ENCODE peak calls at places on chromosome 12, in ten cellular contexts. A is Caco-2; H is testis; C is stimulated activated CD4-positive, alpha-beta T cell treated with anti-CD3 and anti-CD28 coated beads, Interleukin-4, amount 100 ng/mL, for 4 hours; E is anterior cingulate cortex; F is activated T-cell treated with anti-CD3 and anti-CD28 coated beads for 24 hours; M is stromal cell of bone marrow; B is astrocyte of the spinal cord; R is cardiac muscle cell; X is DMS153. I is an unnamed sample.

GRCh38 chr12:25653487-25654175 is 100.5 kb upstream of the LMNTD1 start:
- DNase-seq in H (no peak), B (no peak), F (no peak), E (peak; percentile 27), R (no peak), C (no peak), A (no peak), M (no peak), X (peak; percentile 21), I (no peak)

GRCh38 chr12:131098178-131098981 is 144.7 kb downstream of the ADGRD1 start:
- DNase-seq in R (no peak), E (no peak), B (no peak), C (no peak), H (peak; percentile 6), A (no peak), X (no peak), F (no peak), M (no peak), I (no peak)

GRCh38 chr12:49693931-49694439 is 13.2 kb downstream of the FMNL3 start:
- DNase-seq in X (no peak), M (no peak), C (no peak), R (no peak), A (no peak), E (no peak), B (peak; percentile 10), F (no peak), H (no peak), I (no peak)

GRCh38 chr12:26614217-26614616 is 218.8 kb downstream of the ITPR2 start:
- DNase-seq in E (no peak), X (no peak), R (peak; percentile 27), B (no peak), F (no peak), A (peak; percentile 50), C (peak; percentile 7), H (peak; percentile 29), M (no peak), I (peak; percentile 60)

GRCh38 chr12:9649532-9649940 is 20.0 kb upstream of the CLEC2D start:
- DNase-seq in C (no peak), X (no peak), R (peak; percentile 19), F (peak; percentile 44), A (no peak), M (no peak), H (peak; percentile 26), E (no peak), B (peak; percentile 8), I (peak; percentile 6)

GRCh38 chr12:53208877-53209463 is 1.9 kb upstream of the ITGB7 start:
- DNase-seq in C (no peak), R (no peak), E (no peak), X (no peak), B (no peak), F (no peak), M (no peak), H (no peak), A (no peak), I (no peak)

GRCh38 chr12:131044136-131044535 is 90.4 kb downstream of the ADGRD1 start:
- DNase-seq in B (no peak), H (no peak), E (no peak), A (no peak), M (no peak), F (no peak), X (no peak), R (no peak), C (no peak), I (no peak)

GRCh38 chr12:118311666-118312065 is 61.0 kb downstream of the TAOK3 start:
- DNase-seq in E (no peak), X (no peak), F (no peak), A (no peak), R (no peak), B (peak; percentile 54), C (no peak), M (no peak), H (no peak), I (no peak)

GRCh38 chr12:65631621-65632111 is 192.6 kb upstream of the HMGA2 start:
- DNase-seq in B (peak; percentile 99), R (no peak), C (no peak), A (peak; percentile 34), M (peak; percentile 100), H (no peak), F (no peak), X (no peak), E (no peak), I (peak; percentile 99)

I was measured in ACHN.